ENCODE peak calls at places on chromosomes 1 and 21, in eight cellular contexts. M is A549, L is esophagus muscularis mucosa, C is left lung, S is MM.1S, X is colonic mucosa, I is brain microvascular endothelial cell, F is IMR-90. Z is an unnamed sample.

GRCh38 chr1:222240536-222241181 is 307.2 kb downstream of the HHIPL2 start:
- DNase-seq in C (no peak), F (peak), X (no peak), M (no peak), S (no peak), L (peak), I (peak), Z (no peak)

GRCh38 chr1:206768472-206769330 is 1.9 kb upstream of the IL19 start:
- DNase-seq in C (no peak), I (no peak), S (no peak), X (no peak), F (no peak), L (no peak), M (no peak), Z (no peak)

GRCh38 chr21:25963186-25963585 is 207.4 kb downstream of the APP start:
- DNase-seq in F (peak), C (no peak), L (no peak), X (peak), I (no peak), M (peak), S (no peak), Z (no peak)

GRCh38 chr1:225881081-225882007 is 836 bp downstream of the TMEM63A start:
- DNase-seq in S (peak), F (peak), C (peak), M (no peak), L (no peak), I (no peak), X (peak), Z (peak)

GRCh38 chr1:42934111-42934510 is 24.6 kb downstream of the SLC2A1 start:
- DNase-seq in L (no peak), F (no peak), M (no peak), I (no peak), X (no peak), C (no peak), S (no peak), Z (no peak)

GRCh38 chr1:197151185-197151584 is 4.7 kb upstream of the ASPM start:
- DNase-seq in I (no peak), X (no peak), S (no peak), C (no peak), L (no peak), F (no peak), M (no peak), Z (no peak)

GRCh38 chr1:6080469-6080868 is 34.8 kb downstream of the KCNAB2 start:
- DNase-seq in L (no peak), S (no peak), M (no peak), I (no peak), X (no peak), F (no peak), C (no peak), Z (no peak)

GRCh38 chr1:28594661-28595411 is 2.8 kb downstream of the RAB42 start:
- DNase-seq in I (no peak), C (no peak), F (no peak), M (no peak), S (no peak), X (no peak), L (no peak), Z (no peak)

GRCh38 chr1:44645466-44646244 is 28.6 kb downstream of the TMEM53 start:
- DNase-seq in M (no peak), X (no peak), L (no peak), F (peak), I (no peak), C (peak), S (no peak), Z (peak)

GRCh38 chr1:180482425-180483275 is 19.7 kb downstream of the ACBD6 start:
- DNase-seq in X (peak), C (no peak), S (peak), L (no peak), F (peak), I (peak), M (peak), Z (no peak)

GRCh38 chr1:162910161-162910560 is 49.2 kb upstream of the CCDC190 start:
- DNase-seq in I (no peak), C (no peak), X (no peak), L (no peak), M (no peak), F (no peak), S (no peak), Z (no peak)

GRCh38 chr1:162906485-162906884 is 45.5 kb upstream of the CCDC190 start:
- DNase-seq in C (no peak), I (peak), X (no peak), M (no peak), F (no peak), L (no peak), S (no peak), Z (no peak)

GRCh38 chr1:162908780-162909179 is 47.8 kb upstream of the CCDC190 start:
- DNase-seq in X (no peak), M (no peak), C (no peak), L (no peak), I (peak), F (peak), S (no peak), Z (no peak)

GRCh38 chr1:162905759-162906158 is 44.8 kb upstream of the CCDC190 start:
- DNase-seq in S (no peak), L (no peak), M (no peak), I (peak), X (no peak), F (peak), C (no peak), Z (no peak)

GRCh38 chr1:162908236-162908635 is 47.3 kb upstream of the CCDC190 start:
- DNase-seq in I (no peak), F (no peak), C (no peak), X (no peak), S (no peak), L (no peak), M (no peak), Z (no peak)
- TF ChIP-seq CTCF in I (no peak), F (no peak), C (no peak), X (no peak), S (no peak), L (no peak), M (no peak), Z (no peak)

GRCh38 chr1:76494807-76495206 is 372.5 kb upstream of the ST6GALNAC5 start:
- DNase-seq in X (no peak), L (no peak), I (peak), M (no peak), F (peak), C (no peak), S (no peak), Z (no peak)

GRCh38 chr1:76491737-76492136 is 375.5 kb upstream of the ST6GALNAC5 start:
- DNase-seq in S (no peak), M (no peak), I (no peak), F (no peak), L (no peak), C (no peak), X (no peak), Z (no peak)

GRCh38 chr1:76492752-76493420 is 374.4 kb upstream of the ST6GALNAC5 start:
- DNase-seq in L (no peak), M (no peak), S (no peak), F (no peak), I (no peak), X (no peak), C (no peak), Z (no peak)
- H3K27ac ChIP-seq in L (no peak), M (no peak), S (no peak), F (no peak), I (no peak), X (no peak), C (no peak), Z (no peak)

DNA sequence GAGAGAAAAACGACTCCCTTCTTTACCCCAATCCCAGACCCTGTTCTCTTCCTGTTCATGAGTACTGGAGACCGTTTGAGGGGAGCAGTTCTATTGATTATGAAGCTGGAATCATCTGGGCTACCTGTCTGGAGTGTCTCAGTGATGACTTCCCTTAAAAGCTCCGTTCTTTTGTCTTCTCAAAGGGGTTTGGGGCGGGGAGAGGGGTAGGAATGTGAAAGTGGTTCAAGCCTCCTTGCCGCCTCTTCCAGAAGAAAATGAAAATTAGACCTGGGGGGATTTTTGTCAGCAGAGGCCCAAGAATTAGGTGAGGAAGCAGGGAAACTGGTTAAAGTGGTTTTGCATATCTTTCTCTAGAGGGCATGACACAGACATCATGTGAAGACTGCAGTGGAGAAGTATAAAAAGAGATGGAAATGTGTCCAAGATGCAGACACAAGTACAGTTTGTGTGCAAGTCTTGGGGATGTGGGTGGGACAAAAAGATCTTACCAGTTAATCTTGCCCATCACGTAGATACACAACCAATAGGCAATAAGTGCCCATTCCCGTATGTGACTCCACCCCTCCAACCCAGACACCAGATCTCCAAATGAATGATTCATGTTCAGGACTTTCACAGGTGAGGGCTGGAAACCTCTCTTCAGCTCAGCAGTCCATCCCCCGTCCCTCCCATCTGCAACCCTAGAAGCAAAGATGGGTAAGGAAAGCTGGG is 470 bp upstream of the MTMR11 start:
- DNase-seq in S (peak), I (no peak), C (no peak), F (peak), X (peak), M (peak), L (no peak), Z (no peak)
- TF ChIP-seq CTCF in S (peak), I (peak), C (no peak), F (peak), X (no peak), M (no peak), L (no peak), Z (no peak)

DNA sequence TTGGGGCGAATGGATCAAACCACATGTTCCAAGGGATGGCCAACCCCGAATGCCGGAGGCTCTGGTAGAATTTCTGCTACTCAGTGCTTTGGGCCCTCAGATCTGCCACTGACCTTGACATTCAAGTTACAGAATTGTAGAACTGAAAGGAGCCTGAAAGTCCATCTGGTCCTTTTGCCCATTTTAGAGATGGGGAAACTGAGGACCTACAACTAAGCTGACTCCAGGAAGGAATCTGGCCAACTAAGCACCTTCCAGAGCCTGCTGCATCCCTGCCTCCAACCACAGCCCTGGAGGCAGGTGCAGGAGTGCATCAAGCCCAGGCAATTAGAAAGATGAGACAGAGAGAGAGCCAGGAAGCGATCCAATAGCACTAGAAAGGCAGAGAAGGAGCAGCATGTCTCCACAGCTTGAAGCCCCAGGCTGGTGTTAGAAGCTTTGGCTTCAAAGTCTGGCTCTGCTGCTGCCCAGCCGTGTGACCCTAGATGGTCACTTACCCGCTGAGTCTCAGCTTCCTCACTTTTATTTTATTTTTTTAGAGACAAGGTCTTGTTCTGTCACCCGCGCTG is 1.3 kb upstream of the CTRC start:
- DNase-seq in S (no peak), M (no peak), F (no peak), X (no peak), I (no peak), L (no peak), C (peak), Z (no peak)
- H3K27ac ChIP-seq in S (no peak), M (no peak), F (no peak), X (no peak), I (no peak), L (no peak), C (no peak), Z (no peak)

GRCh38 chr1:210057593-210057992 is 119.6 kb downstream of the SYT14 start:
- DNase-seq in X (no peak), C (no peak), I (no peak), F (no peak), M (no peak), S (no peak), L (no peak), Z (no peak)

GRCh38 chr1:210049616-210050015 is 111.6 kb downstream of the SYT14 start:
- DNase-seq in L (no peak), C (no peak), S (no peak), F (no peak), M (no peak), I (no peak), X (no peak), Z (no peak)

DNA sequence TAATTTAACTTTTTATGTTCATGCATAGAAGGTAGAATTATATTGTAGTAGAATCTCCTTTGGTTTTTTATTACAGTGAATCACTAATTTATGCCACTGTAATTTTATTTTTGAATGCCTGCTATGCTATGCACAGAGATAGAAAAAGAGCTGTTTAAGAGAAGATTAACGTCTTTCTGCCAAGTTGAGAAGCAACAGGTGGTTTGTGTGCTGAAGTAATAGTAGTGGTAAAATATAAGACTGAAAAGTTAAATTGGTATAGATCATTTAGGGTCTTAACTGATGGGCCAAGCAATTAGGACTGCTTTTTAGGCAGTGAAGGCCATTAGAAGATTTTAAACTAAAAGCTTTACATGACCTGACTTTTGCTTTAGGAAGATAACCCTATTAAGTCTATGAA is 115.1 kb downstream of the SYT14 start:
- DNase-seq in C (no peak), F (no peak), X (no peak), I (no peak), S (no peak), L (no peak), M (no peak), Z (no peak)
- TF ChIP-seq CTCF in C (no peak), F (no peak), X (no peak), I (no peak), S (no peak), L (no peak), M (no peak), Z (no peak)

DNA sequence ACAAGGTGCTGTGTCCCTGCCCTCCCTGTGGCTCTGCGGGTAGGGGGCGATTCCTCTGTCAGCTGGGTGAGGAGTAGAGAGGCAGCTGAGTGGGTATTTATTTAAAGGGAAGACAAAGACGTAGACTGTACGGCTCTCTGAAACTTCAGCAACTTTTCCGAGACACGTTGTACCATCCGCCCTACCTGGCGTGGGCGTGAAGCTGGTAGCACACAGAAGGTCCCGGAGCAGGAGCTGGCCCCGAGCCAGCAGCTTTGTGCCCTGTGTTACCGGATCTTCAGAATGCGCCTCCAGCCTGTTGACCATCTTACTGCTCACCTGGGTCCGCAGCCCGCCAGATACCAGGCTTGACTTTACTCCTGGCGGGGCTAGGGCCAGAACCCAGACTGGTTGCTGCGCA is 34.9 kb downstream of the PRKCZ start:
- DNase-seq in X (no peak), L (no peak), S (no peak), M (no peak), F (no peak), I (no peak), C (peak), Z (no peak)
- H3K27ac ChIP-seq in X (no peak), L (no peak), S (no peak), M (no peak), F (no peak), I (no peak), C (no peak), Z (no peak)

GRCh38 chr1:82778612-82779011 is 977.9 kb downstream of the ADGRL2 start:
- DNase-seq in I (peak), C (no peak), S (no peak), L (no peak), M (no peak), X (no peak), F (no peak), Z (no peak)
- TF ChIP-seq CTCF in I (peak), C (no peak), S (peak), L (no peak), M (no peak), X (no peak), F (no peak), Z (no peak)

DNA sequence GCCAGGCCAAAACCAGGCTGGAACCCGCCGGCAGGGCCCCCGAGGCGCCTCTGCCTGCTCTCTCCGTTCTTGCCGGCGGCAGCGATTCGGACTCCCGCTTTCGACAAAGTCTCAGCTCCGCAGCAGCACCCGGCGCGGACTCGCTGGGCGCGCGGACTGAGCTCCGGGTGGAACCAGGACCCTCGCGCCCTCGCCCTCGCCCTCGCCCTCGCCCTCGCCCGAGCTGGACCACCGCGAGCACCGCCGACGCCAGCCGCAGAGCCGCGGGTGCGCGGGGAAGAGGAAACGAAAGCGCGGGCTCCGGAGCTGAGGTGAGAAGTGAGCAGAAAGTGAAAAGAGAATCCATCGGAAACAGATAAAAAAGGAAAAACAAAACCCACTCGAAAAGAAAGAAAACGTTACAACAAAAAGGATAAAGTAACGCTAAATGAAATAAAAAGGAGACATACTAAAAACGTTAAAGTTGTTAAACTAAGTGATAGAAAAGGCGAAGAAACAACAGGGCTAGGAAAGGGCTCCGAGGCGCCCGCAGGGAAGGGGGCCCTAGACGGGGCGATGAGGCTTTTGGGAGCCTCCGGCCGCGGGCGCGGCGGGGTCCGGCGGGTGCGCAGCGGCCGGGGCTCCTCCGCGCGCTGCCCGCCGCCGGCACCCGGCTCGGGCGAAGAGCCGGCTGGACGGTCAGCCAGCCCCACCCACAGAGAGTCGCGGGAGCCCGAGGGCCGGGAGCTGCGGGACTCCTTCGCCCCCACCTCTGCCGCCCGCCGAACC is 64.8 kb downstream of the MEF2D start:
- DNase-seq in X (no peak), I (no peak), M (no peak), L (no peak), C (peak), S (no peak), F (no peak), Z (no peak)
- H3K27ac ChIP-seq in X (no peak), I (no peak), M (peak), L (no peak), C (no peak), S (no peak), F (no peak), Z (no peak)